ENCODE peak calls at places on chromosomes 2 and 18, in ten cellular contexts. One of them, this sample, is unnamed.

GRCh38 chr2:98399112-98399511 is 45.5 kb upstream of the INPP4A start:
- DNase-seq in effector memory CD4-positive, alpha-beta T cell: no peak
- DNase-seq in PC-9: no peak
- DNase-seq in activated CD4-positive, alpha-beta T cell treated with anti-CD3 and anti-CD28 coated beads for 48 hours: no peak
- DNase-seq in non-pigmented ciliary epithelial cell: no peak
- DNase-seq in SW 1271: no peak
- DNase-seq in MM.1S: no peak
- DNase-seq in progenitor cell of endocrine pancreas: no peak
- DNase-seq in hepatic stellate cell: no peak
- DNase-seq in NCI-H2081: no peak
- DNase-seq in this sample: no peak

GRCh38 chr2:29323961-29324360 is 208.7 kb downstream of the CLIP4 start:
- DNase-seq in progenitor cell of endocrine pancreas: no peak
- DNase-seq in SW 1271: no peak
- DNase-seq in effector memory CD4-positive, alpha-beta T cell: no peak
- DNase-seq in MM.1S: no peak
- DNase-seq in PC-9: no peak
- DNase-seq in hepatic stellate cell: peak
- DNase-seq in activated CD4-positive, alpha-beta T cell treated with anti-CD3 and anti-CD28 coated beads for 48 hours: no peak
- DNase-seq in non-pigmented ciliary epithelial cell: no peak
- DNase-seq in NCI-H2081: no peak
- DNase-seq in this sample: no peak

GRCh38 chr18:51236225-51236624 is 38.7 kb upstream of the MEX3C start:
- DNase-seq in non-pigmented ciliary epithelial cell: peak
- DNase-seq in NCI-H2081: no peak
- DNase-seq in PC-9: peak
- DNase-seq in activated CD4-positive, alpha-beta T cell treated with anti-CD3 and anti-CD28 coated beads for 48 hours: peak
- DNase-seq in hepatic stellate cell: peak
- DNase-seq in SW 1271: no peak
- DNase-seq in MM.1S: no peak
- DNase-seq in progenitor cell of endocrine pancreas: no peak
- DNase-seq in effector memory CD4-positive, alpha-beta T cell: no peak
- DNase-seq in this sample: peak

GRCh38 chr2:137220438-137220998 is 455.2 kb downstream of the THSD7B start:
- DNase-seq in activated CD4-positive, alpha-beta T cell treated with anti-CD3 and anti-CD28 coated beads for 48 hours: no peak
- DNase-seq in NCI-H2081: no peak
- DNase-seq in SW 1271: no peak
- DNase-seq in PC-9: no peak
- DNase-seq in progenitor cell of endocrine pancreas: no peak
- DNase-seq in MM.1S: no peak
- DNase-seq in effector memory CD4-positive, alpha-beta T cell: no peak
- DNase-seq in hepatic stellate cell: no peak
- DNase-seq in non-pigmented ciliary epithelial cell: no peak
- DNase-seq in this sample: peak

GRCh38 chr2:74843371-74844298 is 9.7 kb downstream of the HK2 start:
- DNase-seq in PC-9: peak
- DNase-seq in MM.1S: peak
- DNase-seq in progenitor cell of endocrine pancreas: no peak
- DNase-seq in hepatic stellate cell: peak
- DNase-seq in effector memory CD4-positive, alpha-beta T cell: no peak
- DNase-seq in activated CD4-positive, alpha-beta T cell treated with anti-CD3 and anti-CD28 coated beads for 48 hours: peak
- DNase-seq in non-pigmented ciliary epithelial cell: peak
- DNase-seq in NCI-H2081: no peak
- DNase-seq in SW 1271: peak
- DNase-seq in this sample: no peak

GRCh38 chr2:105179469-105180372 is 61.8 kb upstream of the GPR45 start:
- DNase-seq in activated CD4-positive, alpha-beta T cell treated with anti-CD3 and anti-CD28 coated beads for 48 hours: no peak
- DNase-seq in effector memory CD4-positive, alpha-beta T cell: no peak
- DNase-seq in PC-9: peak
- DNase-seq in hepatic stellate cell: peak
- DNase-seq in NCI-H2081: peak
- DNase-seq in non-pigmented ciliary epithelial cell: peak
- DNase-seq in SW 1271: peak
- DNase-seq in MM.1S: no peak
- DNase-seq in progenitor cell of endocrine pancreas: no peak
- DNase-seq in this sample: peak

GRCh38 chr18:43393174-43393573 is 115.9 kb upstream of the SYT4 start:
- DNase-seq in non-pigmented ciliary epithelial cell: no peak
- DNase-seq in NCI-H2081: no peak
- DNase-seq in progenitor cell of endocrine pancreas: no peak
- DNase-seq in activated CD4-positive, alpha-beta T cell treated with anti-CD3 and anti-CD28 coated beads for 48 hours: no peak
- DNase-seq in PC-9: no peak
- DNase-seq in MM.1S: peak
- DNase-seq in effector memory CD4-positive, alpha-beta T cell: no peak
- DNase-seq in hepatic stellate cell: no peak
- DNase-seq in SW 1271: no peak
- DNase-seq in this sample: no peak

GRCh38 chr2:168064011-168064998 is 183.1 kb downstream of the STK39 start:
- DNase-seq in hepatic stellate cell: no peak
- DNase-seq in NCI-H2081: peak
- DNase-seq in SW 1271: no peak
- DNase-seq in activated CD4-positive, alpha-beta T cell treated with anti-CD3 and anti-CD28 coated beads for 48 hours: no peak
- DNase-seq in non-pigmented ciliary epithelial cell: no peak
- DNase-seq in MM.1S: no peak
- DNase-seq in progenitor cell of endocrine pancreas: no peak
- DNase-seq in effector memory CD4-positive, alpha-beta T cell: no peak
- DNase-seq in PC-9: no peak
- DNase-seq in this sample: no peak

GRCh38 chr2:28809927-28810326 is 707 bp upstream of the SPDYA start:
- DNase-seq in hepatic stellate cell: no peak
- DNase-seq in activated CD4-positive, alpha-beta T cell treated with anti-CD3 and anti-CD28 coated beads for 48 hours: no peak
- DNase-seq in NCI-H2081: no peak
- DNase-seq in non-pigmented ciliary epithelial cell: no peak
- DNase-seq in effector memory CD4-positive, alpha-beta T cell: no peak
- DNase-seq in progenitor cell of endocrine pancreas: no peak
- DNase-seq in PC-9: no peak
- DNase-seq in MM.1S: no peak
- DNase-seq in SW 1271: no peak
- DNase-seq in this sample: no peak

GRCh38 chr2:238160206-238161129 is 1.7 kb downstream of the ERFE start:
- DNase-seq in non-pigmented ciliary epithelial cell: no peak
- DNase-seq in hepatic stellate cell: no peak
- DNase-seq in PC-9: no peak
- DNase-seq in NCI-H2081: no peak
- DNase-seq in SW 1271: no peak
- DNase-seq in MM.1S: no peak
- DNase-seq in activated CD4-positive, alpha-beta T cell treated with anti-CD3 and anti-CD28 coated beads for 48 hours: no peak
- DNase-seq in progenitor cell of endocrine pancreas: no peak
- DNase-seq in effector memory CD4-positive, alpha-beta T cell: no peak
- DNase-seq in this sample: no peak

GRCh38 chr2:88590998-88591613 is 36.2 kb downstream of the EIF2AK3 start:
- DNase-seq in hepatic stellate cell: peak
- DNase-seq in progenitor cell of endocrine pancreas: peak
- DNase-seq in MM.1S: peak
- DNase-seq in effector memory CD4-positive, alpha-beta T cell: no peak
- DNase-seq in non-pigmented ciliary epithelial cell: no peak
- DNase-seq in PC-9: peak
- DNase-seq in NCI-H2081: peak
- DNase-seq in activated CD4-positive, alpha-beta T cell treated with anti-CD3 and anti-CD28 coated beads for 48 hours: peak
- DNase-seq in SW 1271: peak
- DNase-seq in this sample: no peak

GRCh38 chr18:40929389-40929788 is 1025.6 kb upstream of the PIK3C3 start:
- DNase-seq in progenitor cell of endocrine pancreas: no peak
- DNase-seq in SW 1271: no peak
- DNase-seq in effector memory CD4-positive, alpha-beta T cell: no peak
- DNase-seq in activated CD4-positive, alpha-beta T cell treated with anti-CD3 and anti-CD28 coated beads for 48 hours: no peak
- DNase-seq in non-pigmented ciliary epithelial cell: no peak
- DNase-seq in MM.1S: no peak
- DNase-seq in hepatic stellate cell: no peak
- DNase-seq in PC-9: no peak
- DNase-seq in NCI-H2081: no peak
- DNase-seq in this sample: no peak

GRCh38 chr18:34880882-34881852 is 160.0 kb upstream of the MAPRE2 start:
- DNase-seq in activated CD4-positive, alpha-beta T cell treated with anti-CD3 and anti-CD28 coated beads for 48 hours: no peak
- DNase-seq in MM.1S: no peak
- DNase-seq in SW 1271: peak
- DNase-seq in progenitor cell of endocrine pancreas: no peak
- DNase-seq in NCI-H2081: no peak
- DNase-seq in PC-9: no peak
- DNase-seq in effector memory CD4-positive, alpha-beta T cell: no peak
- DNase-seq in hepatic stellate cell: no peak
- DNase-seq in non-pigmented ciliary epithelial cell: no peak
- DNase-seq in this sample: peak

GRCh38 chr2:37780097-37780676 is 108.7 kb upstream of the CDC42EP3 start:
- DNase-seq in progenitor cell of endocrine pancreas: no peak
- DNase-seq in activated CD4-positive, alpha-beta T cell treated with anti-CD3 and anti-CD28 coated beads for 48 hours: no peak
- DNase-seq in MM.1S: no peak
- DNase-seq in non-pigmented ciliary epithelial cell: no peak
- DNase-seq in PC-9: no peak
- DNase-seq in SW 1271: no peak
- DNase-seq in NCI-H2081: no peak
- DNase-seq in effector memory CD4-positive, alpha-beta T cell: no peak
- DNase-seq in hepatic stellate cell: no peak
- DNase-seq in this sample: no peak

GRCh38 chr2:59904145-59904544 is 649.3 kb downstream of the BCL11A start:
- DNase-seq in hepatic stellate cell: no peak
- DNase-seq in activated CD4-positive, alpha-beta T cell treated with anti-CD3 and anti-CD28 coated beads for 48 hours: no peak
- DNase-seq in SW 1271: no peak
- DNase-seq in effector memory CD4-positive, alpha-beta T cell: no peak
- DNase-seq in non-pigmented ciliary epithelial cell: no peak
- DNase-seq in PC-9: no peak
- DNase-seq in progenitor cell of endocrine pancreas: no peak
- DNase-seq in MM.1S: no peak
- DNase-seq in NCI-H2081: peak
- DNase-seq in this sample: no peak

GRCh38 chr2:230067990-230068657 is 600 bp downstream of the SLC16A14 start:
- DNase-seq in MM.1S: peak
- DNase-seq in non-pigmented ciliary epithelial cell: no peak
- DNase-seq in effector memory CD4-positive, alpha-beta T cell: no peak
- DNase-seq in SW 1271: no peak
- DNase-seq in NCI-H2081: peak
- DNase-seq in PC-9: no peak
- DNase-seq in hepatic stellate cell: peak
- DNase-seq in progenitor cell of endocrine pancreas: peak
- DNase-seq in activated CD4-positive, alpha-beta T cell treated with anti-CD3 and anti-CD28 coated beads for 48 hours: peak
- DNase-seq in this sample: no peak

GRCh38 chr2:152411154-152411553 is 76.2 kb downstream of the FMNL2 start:
- DNase-seq in progenitor cell of endocrine pancreas: no peak
- DNase-seq in hepatic stellate cell: no peak
- DNase-seq in effector memory CD4-positive, alpha-beta T cell: no peak
- DNase-seq in SW 1271: peak
- DNase-seq in activated CD4-positive, alpha-beta T cell treated with anti-CD3 and anti-CD28 coated beads for 48 hours: no peak
- DNase-seq in NCI-H2081: no peak
- DNase-seq in PC-9: no peak
- DNase-seq in non-pigmented ciliary epithelial cell: no peak
- DNase-seq in MM.1S: no peak
- DNase-seq in this sample: no peak

GRCh38 chr2:47037678-47038077 is 117.4 kb downstream of the STPG4 start:
- DNase-seq in MM.1S: peak
- DNase-seq in NCI-H2081: no peak
- DNase-seq in effector memory CD4-positive, alpha-beta T cell: no peak
- DNase-seq in activated CD4-positive, alpha-beta T cell treated with anti-CD3 and anti-CD28 coated beads for 48 hours: no peak
- DNase-seq in PC-9: no peak
- DNase-seq in progenitor cell of endocrine pancreas: no peak
- DNase-seq in SW 1271: no peak
- DNase-seq in hepatic stellate cell: no peak
- DNase-seq in non-pigmented ciliary epithelial cell: no peak
- DNase-seq in this sample: no peak

GRCh38 chr2:97011977-97012569 is 25.7 kb upstream of the FAM178B start:
- DNase-seq in activated CD4-positive, alpha-beta T cell treated with anti-CD3 and anti-CD28 coated beads for 48 hours: peak
- DNase-seq in progenitor cell of endocrine pancreas: no peak
- DNase-seq in effector memory CD4-positive, alpha-beta T cell: no peak
- DNase-seq in hepatic stellate cell: no peak
- DNase-seq in SW 1271: peak
- DNase-seq in MM.1S: peak
- DNase-seq in non-pigmented ciliary epithelial cell: peak
- DNase-seq in PC-9: peak
- DNase-seq in NCI-H2081: peak
- DNase-seq in this sample: peak

GRCh38 chr18:384897-385296 is 115.6 kb downstream of the COLEC12 start:
- DNase-seq in PC-9: no peak
- DNase-seq in progenitor cell of endocrine pancreas: no peak
- DNase-seq in NCI-H2081: no peak
- DNase-seq in effector memory CD4-positive, alpha-beta T cell: no peak
- DNase-seq in SW 1271: no peak
- DNase-seq in non-pigmented ciliary epithelial cell: no peak
- DNase-seq in hepatic stellate cell: no peak
- DNase-seq in MM.1S: no peak
- DNase-seq in activated CD4-positive, alpha-beta T cell treated with anti-CD3 and anti-CD28 coated beads for 48 hours: no peak
- DNase-seq in this sample: no peak